ENCODE peak calls at places on chromosomes 1 and 21, in eight cellular contexts. One of them, this sample, is unnamed.

GRCh38 chr1:100921110-100921706 is 25.3 kb downstream of the SLC30A7 start:
- DNase-seq in GM23338: peak
- DNase-seq in hepatic stellate cell: no peak
- DNase-seq in T-helper 1 cell: no peak
- DNase-seq in WTC11: no peak
- DNase-seq in pulmonary artery endothelial cell: no peak
- DNase-seq in activated T-helper 1 cell treated with Interleukin-2 at 50 U/mL for 16 hours: no peak
- DNase-seq in sciatic nerve: no peak
- DNase-seq in this sample: peak

GRCh38 chr1:74368335-74368734 is 133.1 kb downstream of the TNNI3K start:
- DNase-seq in GM23338: peak
- DNase-seq in hepatic stellate cell: peak
- DNase-seq in T-helper 1 cell: no peak
- DNase-seq in WTC11: no peak
- DNase-seq in pulmonary artery endothelial cell: no peak
- DNase-seq in activated T-helper 1 cell treated with Interleukin-2 at 50 U/mL for 16 hours: no peak
- DNase-seq in sciatic nerve: no peak
- DNase-seq in this sample: no peak

GRCh38 chr1:213374369-213374768 is 323.3 kb downstream of the RPS6KC1 start:
- DNase-seq in GM23338: peak
- DNase-seq in hepatic stellate cell: peak
- DNase-seq in T-helper 1 cell: no peak
- DNase-seq in WTC11: peak
- DNase-seq in pulmonary artery endothelial cell: peak
- DNase-seq in activated T-helper 1 cell treated with Interleukin-2 at 50 U/mL for 16 hours: no peak
- DNase-seq in sciatic nerve: peak
- DNase-seq in this sample: peak

GRCh38 chr1:79052829-79053449 is 46.4 kb upstream of the ADGRL4 start:
- DNase-seq in GM23338: no peak
- DNase-seq in hepatic stellate cell: no peak
- DNase-seq in T-helper 1 cell: no peak
- DNase-seq in WTC11: no peak
- DNase-seq in pulmonary artery endothelial cell: no peak
- DNase-seq in activated T-helper 1 cell treated with Interleukin-2 at 50 U/mL for 16 hours: no peak
- DNase-seq in sciatic nerve: no peak
- DNase-seq in this sample: no peak

GRCh38 chr1:39575191-39576015 is 1.2 kb downstream of the PABPC4 start:
- DNase-seq in GM23338: peak
- DNase-seq in hepatic stellate cell: peak
- DNase-seq in T-helper 1 cell: peak
- DNase-seq in WTC11: no peak
- DNase-seq in pulmonary artery endothelial cell: peak
- DNase-seq in activated T-helper 1 cell treated with Interleukin-2 at 50 U/mL for 16 hours: peak
- DNase-seq in sciatic nerve: peak
- DNase-seq in this sample: no peak

GRCh38 chr1:186812560-186812959 is 16.2 kb upstream of the PLA2G4A start:
- DNase-seq in GM23338: no peak
- DNase-seq in hepatic stellate cell: peak
- DNase-seq in T-helper 1 cell: no peak
- DNase-seq in WTC11: no peak
- DNase-seq in pulmonary artery endothelial cell: no peak
- DNase-seq in activated T-helper 1 cell treated with Interleukin-2 at 50 U/mL for 16 hours: no peak
- DNase-seq in sciatic nerve: no peak
- DNase-seq in this sample: no peak

GRCh38 chr1:3444736-3445135 is 9.7 kb upstream of the ARHGEF16 start:
- DNase-seq in GM23338: no peak
- DNase-seq in hepatic stellate cell: no peak
- DNase-seq in T-helper 1 cell: no peak
- DNase-seq in WTC11: no peak
- DNase-seq in pulmonary artery endothelial cell: no peak
- DNase-seq in activated T-helper 1 cell treated with Interleukin-2 at 50 U/mL for 16 hours: no peak
- DNase-seq in sciatic nerve: no peak
- DNase-seq in this sample: no peak

GRCh38 chr1:173095632-173096031 is 44.9 kb upstream of the TNFSF18 start:
- DNase-seq in GM23338: no peak
- DNase-seq in hepatic stellate cell: peak
- DNase-seq in T-helper 1 cell: no peak
- DNase-seq in WTC11: no peak
- DNase-seq in pulmonary artery endothelial cell: no peak
- DNase-seq in activated T-helper 1 cell treated with Interleukin-2 at 50 U/mL for 16 hours: no peak
- DNase-seq in sciatic nerve: no peak
- DNase-seq in this sample: no peak

GRCh38 chr1:225657462-225657989 is 4.6 kb upstream of the ENAH start:
- DNase-seq in GM23338: no peak
- DNase-seq in hepatic stellate cell: peak
- DNase-seq in T-helper 1 cell: no peak
- DNase-seq in WTC11: no peak
- DNase-seq in pulmonary artery endothelial cell: no peak
- DNase-seq in activated T-helper 1 cell treated with Interleukin-2 at 50 U/mL for 16 hours: no peak
- DNase-seq in sciatic nerve: no peak
- DNase-seq in this sample: no peak

GRCh38 chr1:219731771-219732170 is 118.9 kb upstream of the ZC3H11B start:
- DNase-seq in GM23338: no peak
- DNase-seq in hepatic stellate cell: no peak
- DNase-seq in T-helper 1 cell: no peak
- DNase-seq in WTC11: no peak
- DNase-seq in pulmonary artery endothelial cell: no peak
- DNase-seq in activated T-helper 1 cell treated with Interleukin-2 at 50 U/mL for 16 hours: no peak
- DNase-seq in sciatic nerve: no peak
- DNase-seq in this sample: no peak

GRCh38 chr1:94876362-94876761 is 50.5 kb downstream of the CNN3 start:
- DNase-seq in GM23338: no peak
- DNase-seq in hepatic stellate cell: no peak
- DNase-seq in T-helper 1 cell: no peak
- DNase-seq in WTC11: no peak
- DNase-seq in pulmonary artery endothelial cell: peak
- DNase-seq in activated T-helper 1 cell treated with Interleukin-2 at 50 U/mL for 16 hours: no peak
- DNase-seq in sciatic nerve: no peak
- DNase-seq in this sample: no peak

GRCh38 chr1:167499657-167500056 is 18.7 kb downstream of the CD247 start:
- DNase-seq in GM23338: no peak
- DNase-seq in hepatic stellate cell: no peak
- DNase-seq in T-helper 1 cell: no peak
- DNase-seq in WTC11: no peak
- DNase-seq in pulmonary artery endothelial cell: no peak
- DNase-seq in activated T-helper 1 cell treated with Interleukin-2 at 50 U/mL for 16 hours: no peak
- DNase-seq in sciatic nerve: no peak
- DNase-seq in this sample: no peak

GRCh38 chr1:41573803-41574713 is 89.6 kb upstream of the EDN2 start:
- DNase-seq in GM23338: peak
- DNase-seq in hepatic stellate cell: peak
- DNase-seq in T-helper 1 cell: peak
- DNase-seq in WTC11: peak
- DNase-seq in pulmonary artery endothelial cell: peak
- DNase-seq in activated T-helper 1 cell treated with Interleukin-2 at 50 U/mL for 16 hours: peak
- DNase-seq in sciatic nerve: peak
- DNase-seq in this sample: peak

GRCh38 chr21:27647401-27647800 is 680.5 kb upstream of the ADAMTS5 start:
- DNase-seq in GM23338: no peak
- DNase-seq in hepatic stellate cell: no peak
- DNase-seq in T-helper 1 cell: no peak
- DNase-seq in WTC11: no peak
- DNase-seq in pulmonary artery endothelial cell: no peak
- DNase-seq in activated T-helper 1 cell treated with Interleukin-2 at 50 U/mL for 16 hours: no peak
- DNase-seq in sciatic nerve: no peak
- DNase-seq in this sample: no peak

GRCh38 chr1:41629136-41629535 is 144.7 kb upstream of the EDN2 start:
- DNase-seq in GM23338: no peak
- DNase-seq in hepatic stellate cell: no peak
- DNase-seq in T-helper 1 cell: no peak
- DNase-seq in WTC11: no peak
- DNase-seq in pulmonary artery endothelial cell: no peak
- DNase-seq in activated T-helper 1 cell treated with Interleukin-2 at 50 U/mL for 16 hours: no peak
- DNase-seq in sciatic nerve: no peak
- DNase-seq in this sample: no peak

GRCh38 chr1:222521299-222522104 is 26.4 kb downstream of the HHIPL2 start:
- DNase-seq in GM23338: no peak
- DNase-seq in hepatic stellate cell: no peak
- DNase-seq in T-helper 1 cell: no peak
- DNase-seq in WTC11: no peak
- DNase-seq in pulmonary artery endothelial cell: no peak
- DNase-seq in activated T-helper 1 cell treated with Interleukin-2 at 50 U/mL for 16 hours: no peak
- DNase-seq in sciatic nerve: no peak
- DNase-seq in this sample: no peak

GRCh38 chr1:25649505-25650218 is 33.1 kb downstream of the MAN1C1 start:
- DNase-seq in GM23338: no peak
- DNase-seq in hepatic stellate cell: no peak
- DNase-seq in T-helper 1 cell: no peak
- DNase-seq in WTC11: no peak
- DNase-seq in pulmonary artery endothelial cell: no peak
- DNase-seq in activated T-helper 1 cell treated with Interleukin-2 at 50 U/mL for 16 hours: no peak
- DNase-seq in sciatic nerve: peak
- DNase-seq in this sample: no peak

GRCh38 chr1:52825868-52826267 is 16.7 kb upstream of the ZYG11A start:
- DNase-seq in GM23338: peak
- DNase-seq in hepatic stellate cell: no peak
- DNase-seq in T-helper 1 cell: no peak
- DNase-seq in WTC11: no peak
- DNase-seq in pulmonary artery endothelial cell: no peak
- DNase-seq in activated T-helper 1 cell treated with Interleukin-2 at 50 U/mL for 16 hours: no peak
- DNase-seq in sciatic nerve: no peak
- DNase-seq in this sample: no peak

GRCh38 chr1:59485949-59486348 is 189.1 kb downstream of the FGGY start:
- DNase-seq in GM23338: no peak
- DNase-seq in hepatic stellate cell: no peak
- DNase-seq in T-helper 1 cell: no peak
- DNase-seq in WTC11: no peak
- DNase-seq in pulmonary artery endothelial cell: no peak
- DNase-seq in activated T-helper 1 cell treated with Interleukin-2 at 50 U/mL for 16 hours: no peak
- DNase-seq in sciatic nerve: no peak
- DNase-seq in this sample: no peak

GRCh38 chr21:45309541-45310381 is 22.1 kb upstream of the POFUT2 start:
- DNase-seq in GM23338: no peak
- DNase-seq in hepatic stellate cell: no peak
- DNase-seq in T-helper 1 cell: peak
- DNase-seq in WTC11: peak
- DNase-seq in pulmonary artery endothelial cell: no peak
- DNase-seq in activated T-helper 1 cell treated with Interleukin-2 at 50 U/mL for 16 hours: no peak
- DNase-seq in sciatic nerve: peak
- DNase-seq in this sample: no peak

GRCh38 chr1:26991310-26992116 is 2.0 kb upstream of the TRNP1 start:
- DNase-seq in GM23338: no peak
- DNase-seq in hepatic stellate cell: no peak
- DNase-seq in T-helper 1 cell: no peak
- DNase-seq in WTC11: no peak
- DNase-seq in pulmonary artery endothelial cell: no peak
- DNase-seq in activated T-helper 1 cell treated with Interleukin-2 at 50 U/mL for 16 hours: no peak
- DNase-seq in sciatic nerve: no peak
- DNase-seq in this sample: no peak

GRCh38 chr1:203681739-203682138 is 55.1 kb downstream of the ATP2B4 start:
- DNase-seq in GM23338: no peak
- DNase-seq in hepatic stellate cell: no peak
- DNase-seq in T-helper 1 cell: no peak
- DNase-seq in WTC11: no peak
- DNase-seq in pulmonary artery endothelial cell: no peak
- DNase-seq in activated T-helper 1 cell treated with Interleukin-2 at 50 U/mL for 16 hours: no peak
- DNase-seq in sciatic nerve: no peak
- DNase-seq in this sample: no peak

GRCh38 chr1:25658791-25659431 is 42.3 kb downstream of the MAN1C1 start:
- DNase-seq in GM23338: no peak
- DNase-seq in hepatic stellate cell: no peak
- DNase-seq in T-helper 1 cell: no peak
- DNase-seq in WTC11: no peak
- DNase-seq in pulmonary artery endothelial cell: no peak
- DNase-seq in activated T-helper 1 cell treated with Interleukin-2 at 50 U/mL for 16 hours: no peak
- DNase-seq in sciatic nerve: no peak
- DNase-seq in this sample: no peak

GRCh38 chr1:154749078-154749760 is 120.9 kb downstream of the KCNN3 start:
- DNase-seq in GM23338: peak
- DNase-seq in hepatic stellate cell: no peak
- DNase-seq in T-helper 1 cell: no peak
- DNase-seq in WTC11: no peak
- DNase-seq in pulmonary artery endothelial cell: no peak
- DNase-seq in activated T-helper 1 cell treated with Interleukin-2 at 50 U/mL for 16 hours: no peak
- DNase-seq in sciatic nerve: no peak
- DNase-seq in this sample: no peak

GRCh38 chr21:39696620-39697019 is 48.4 kb upstream of the IGSF5 start:
- DNase-seq in GM23338: no peak
- DNase-seq in hepatic stellate cell: no peak
- DNase-seq in T-helper 1 cell: no peak
- DNase-seq in WTC11: no peak
- DNase-seq in pulmonary artery endothelial cell: no peak
- DNase-seq in activated T-helper 1 cell treated with Interleukin-2 at 50 U/mL for 16 hours: no peak
- DNase-seq in sciatic nerve: no peak
- DNase-seq in this sample: no peak

GRCh38 chr1:21318714-21319159 is 28.5 kb upstream of the ECE1 start:
- DNase-seq in GM23338: no peak
- DNase-seq in hepatic stellate cell: peak
- DNase-seq in T-helper 1 cell: no peak
- DNase-seq in WTC11: no peak
- DNase-seq in pulmonary artery endothelial cell: no peak
- DNase-seq in activated T-helper 1 cell treated with Interleukin-2 at 50 U/mL for 16 hours: no peak
- DNase-seq in sciatic nerve: peak
- DNase-seq in this sample: no peak

GRCh38 chr21:27807596-27807995 is 840.7 kb upstream of the ADAMTS5 start:
- DNase-seq in GM23338: no peak
- DNase-seq in hepatic stellate cell: no peak
- DNase-seq in T-helper 1 cell: no peak
- DNase-seq in WTC11: no peak
- DNase-seq in pulmonary artery endothelial cell: no peak
- DNase-seq in activated T-helper 1 cell treated with Interleukin-2 at 50 U/mL for 16 hours: no peak
- DNase-seq in sciatic nerve: no peak
- DNase-seq in this sample: no peak

GRCh38 chr1:53317651-53318539 is 10.0 kb downstream of the LRP8 start:
- DNase-seq in GM23338: no peak
- DNase-seq in hepatic stellate cell: no peak
- DNase-seq in T-helper 1 cell: no peak
- DNase-seq in WTC11: no peak
- DNase-seq in pulmonary artery endothelial cell: no peak
- DNase-seq in activated T-helper 1 cell treated with Interleukin-2 at 50 U/mL for 16 hours: no peak
- DNase-seq in sciatic nerve: no peak
- DNase-seq in this sample: no peak

GRCh38 chr1:89965203-89965900 is 29.6 kb upstream of the ZNF326 start:
- DNase-seq in GM23338: no peak
- DNase-seq in hepatic stellate cell: no peak
- DNase-seq in T-helper 1 cell: no peak
- DNase-seq in WTC11: no peak
- DNase-seq in pulmonary artery endothelial cell: peak
- DNase-seq in activated T-helper 1 cell treated with Interleukin-2 at 50 U/mL for 16 hours: no peak
- DNase-seq in sciatic nerve: no peak
- DNase-seq in this sample: no peak

GRCh38 chr1:234866007-234866866 is 256.3 kb upstream of the IRF2BP2 start:
- DNase-seq in GM23338: no peak
- DNase-seq in hepatic stellate cell: peak
- DNase-seq in T-helper 1 cell: no peak
- DNase-seq in WTC11: no peak
- DNase-seq in pulmonary artery endothelial cell: no peak
- DNase-seq in activated T-helper 1 cell treated with Interleukin-2 at 50 U/mL for 16 hours: no peak
- DNase-seq in sciatic nerve: peak
- DNase-seq in this sample: no peak

GRCh38 chr1:65541865-65542264 is 121.4 kb downstream of the LEPR start:
- DNase-seq in GM23338: no peak
- DNase-seq in hepatic stellate cell: no peak
- DNase-seq in T-helper 1 cell: no peak
- DNase-seq in WTC11: no peak
- DNase-seq in pulmonary artery endothelial cell: no peak
- DNase-seq in activated T-helper 1 cell treated with Interleukin-2 at 50 U/mL for 16 hours: no peak
- DNase-seq in sciatic nerve: no peak
- DNase-seq in this sample: no peak

GRCh38 chr1:15154480-15155036 is 1.0 kb downstream of the TMEM51 start:
- DNase-seq in GM23338: peak
- DNase-seq in hepatic stellate cell: peak
- DNase-seq in T-helper 1 cell: no peak
- DNase-seq in WTC11: peak
- DNase-seq in pulmonary artery endothelial cell: no peak
- DNase-seq in activated T-helper 1 cell treated with Interleukin-2 at 50 U/mL for 16 hours: no peak
- DNase-seq in sciatic nerve: peak
- DNase-seq in this sample: no peak

GRCh38 chr1:10943991-10944730 is 68.3 kb upstream of the TARDBP start:
- DNase-seq in GM23338: no peak
- DNase-seq in hepatic stellate cell: peak
- DNase-seq in T-helper 1 cell: no peak
- DNase-seq in WTC11: no peak
- DNase-seq in pulmonary artery endothelial cell: no peak
- DNase-seq in activated T-helper 1 cell treated with Interleukin-2 at 50 U/mL for 16 hours: no peak
- DNase-seq in sciatic nerve: no peak
- DNase-seq in this sample: no peak